ENCODE peak calls at places on chromosome 12, in seven cellular contexts. X, H, N, Q, S, T and J are unnamed samples.
A peak's percentile ranks its signal among the peaks of the same experiment; 100 is the strongest.

GRCh38 chr12:4797096-4797495 is 76.9 kb downstream of the GALNT8 start:
- DNase-seq in T (no peak), X (no peak), Q (no peak), N (no peak), S (no peak), H (no peak), J (no peak)

GRCh38 chr12:94271351-94271750 is 123.0 kb downstream of the PLXNC1 start:
- DNase-seq in Q (no peak), T (no peak), H (no peak), N (peak; percentile 24), S (no peak), X (no peak), J (no peak)

GRCh38 chr12:57488397-57489156 is 709 bp downstream of the MARS1 start:
- DNase-seq in N (no peak), X (no peak), S (no peak), H (no peak), T (no peak), Q (peak; percentile 35), J (peak; percentile 20)

GRCh38 chr12:107503851-107504502 is 181.6 kb upstream of the PWP1 start:
- DNase-seq in T (no peak), S (no peak), N (no peak), H (no peak), Q (peak; percentile 17), X (no peak), J (no peak)

GRCh38 chr12:5507944-5508343 is 76.0 kb downstream of the NTF3 start:
- DNase-seq in Q (no peak), H (no peak), T (no peak), S (no peak), X (peak; percentile 25), N (no peak), J (no peak)

GRCh38 chr12:52235822-52236291 is 2.8 kb downstream of the KRT7 start:
- DNase-seq in T (no peak), N (no peak), S (no peak), X (no peak), H (peak; percentile 50), Q (no peak), J (no peak)

GRCh38 chr12:65524666-65525065 is 246.2 kb downstream of the MSRB3 start:
- DNase-seq in S (no peak), Q (peak; percentile 89), H (no peak), T (no peak), N (no peak), X (no peak), J (no peak)

GRCh38 chr12:6082613-6083012 is 41.9 kb downstream of the VWF start:
- DNase-seq in N (no peak), H (no peak), X (no peak), Q (no peak), T (no peak), S (no peak), J (no peak)

GRCh38 chr12:62537544-62537943 is 70.9 kb downstream of the MON2 start:
- DNase-seq in Q (peak; percentile 78), X (no peak), T (no peak), S (no peak), N (no peak), H (no peak), J (no peak)

GRCh38 chr12:14261096-14261495 is 104.4 kb upstream of the ATF7IP start:
- DNase-seq in H (no peak), T (peak; percentile 30), Q (no peak), N (no peak), X (no peak), S (no peak), J (no peak)

GRCh38 chr12:52346596-52346995 is 20.7 kb downstream of the KRT85 start:
- DNase-seq in N (no peak), S (no peak), Q (no peak), X (no peak), H (no peak), T (no peak), J (no peak)

GRCh38 chr12:71216725-71217579 is 59.2 kb upstream of the TSPAN8 start:
- DNase-seq in X (no peak), N (no peak), Q (peak; percentile 0), S (no peak), T (no peak), H (no peak), J (no peak)
- TF ChIP-seq CTCF in X (peak; percentile 71), N (peak; percentile 39), Q (no peak), S (no peak), T (peak; percentile 32), H (peak; percentile 38), J (peak; percentile 89)

GRCh38 chr12:116673713-116674112 is 64.2 kb downstream of the SPRING1 start:
- DNase-seq in X (no peak), N (no peak), H (no peak), Q (no peak), T (no peak), S (no peak), J (no peak)
- TF ChIP-seq CTCF in X (peak; percentile 14), N (no peak), H (no peak), Q (no peak), T (no peak), S (no peak), J (peak; percentile 47)

DNA sequence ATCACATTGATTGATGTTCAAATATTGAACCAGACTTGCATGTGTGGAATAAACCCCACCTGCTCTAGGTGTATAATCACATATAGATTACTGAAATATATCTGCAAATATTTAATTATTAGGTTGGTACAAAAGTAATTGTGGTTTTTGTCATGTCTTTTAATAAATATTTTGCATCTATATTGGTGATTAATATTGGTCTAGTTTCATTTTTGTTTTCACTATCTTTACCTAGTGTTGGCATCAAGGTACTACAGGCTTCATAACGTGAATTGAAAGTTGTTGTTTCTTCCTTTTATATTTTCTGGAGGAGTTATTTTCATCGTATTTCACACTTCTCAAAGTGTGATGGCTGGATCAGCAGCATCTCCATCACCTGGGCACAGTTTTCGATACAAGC is 740.0 kb upstream of the TMEM132C start:
- DNase-seq in T (no peak), N (no peak), Q (no peak), S (no peak), H (no peak), X (no peak), J (no peak)
- TF ChIP-seq CTCF in T (no peak), N (no peak), Q (no peak), S (peak; percentile 51), H (no peak), X (no peak), J (no peak)

GRCh38 chr12:108570743-108571603 is 8.6 kb downstream of the ISCU start:
- DNase-seq in T (no peak), S (no peak), H (peak; percentile 42), X (peak; percentile 74), N (no peak), Q (peak; percentile 67), J (no peak)
- TF ChIP-seq CTCF in T (peak; percentile 42), S (no peak), H (no peak), X (peak; percentile 70), N (peak; percentile 36), Q (peak; percentile 66), J (peak; percentile 86)

DNA sequence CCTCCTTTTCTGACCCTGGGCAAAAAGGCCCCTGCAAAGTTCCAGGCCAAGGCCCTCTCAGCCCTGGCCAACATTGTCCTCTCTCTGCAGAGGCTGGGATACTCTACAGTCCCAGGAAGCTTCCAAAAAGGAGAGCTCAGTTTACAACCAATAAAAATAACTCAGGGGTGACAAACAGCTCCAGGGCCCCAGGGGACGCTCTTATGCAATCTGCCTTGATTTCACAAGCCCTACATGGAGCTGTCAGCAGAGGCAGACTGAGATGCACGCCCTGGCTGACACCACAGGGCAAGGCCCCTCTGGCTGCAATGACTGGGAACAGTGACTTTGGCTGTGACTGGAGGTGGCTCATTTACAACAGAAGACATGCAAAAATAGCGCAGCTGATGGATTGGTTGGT is 129.0 kb upstream of the MED13L start:
- DNase-seq in T (peak; percentile 92), X (no peak), N (peak; percentile 24), S (no peak), H (peak; percentile 95), Q (peak; percentile 55), J (no peak)
- TF ChIP-seq CTCF in T (peak; percentile 48), X (no peak), N (peak; percentile 8), S (no peak), H (no peak), Q (no peak), J (no peak)

GRCh38 chr12:109126781-109127180 is 10.4 kb downstream of the ACACB start:
- DNase-seq in S (no peak), X (no peak), H (no peak), N (no peak), Q (peak; percentile 18), T (no peak), J (no peak)
- TF ChIP-seq CTCF in S (no peak), X (no peak), H (no peak), N (no peak), Q (no peak), T (no peak), J (no peak)